ENCODE peak calls at places on chromosomes 13 and 19, in four cellular contexts. One of them, this sample, is unnamed.

GRCh38 chr19:18072335-18072734 is 14.4 kb downstream of the IL12RB1 start:
- DNase-seq in coronary artery: no peak
- DNase-seq in neuronal stem cell: no peak
- DNase-seq in gastrocnemius medialis: no peak
- DNase-seq in this sample: no peak

GRCh38 chr19:5690955-5691204 is 785 bp downstream of the RPL36 start:
- DNase-seq in coronary artery: no peak
- DNase-seq in gastrocnemius medialis: no peak
- DNase-seq in neuronal stem cell: no peak
- DNase-seq in this sample: peak

GRCh38 chr13:44629465-44630183 is 53.5 kb upstream of the TSC22D1 start:
- DNase-seq in gastrocnemius medialis: no peak
- DNase-seq in coronary artery: no peak
- DNase-seq in neuronal stem cell: no peak
- DNase-seq in this sample: no peak

GRCh38 chr19:47781590-47782318 is 3.3 kb downstream of the SELENOW start:
- DNase-seq in neuronal stem cell: no peak
- DNase-seq in coronary artery: no peak
- DNase-seq in gastrocnemius medialis: peak
- DNase-seq in this sample: no peak

GRCh38 chr19:41367848-41368301 is 3.9 kb upstream of the B9D2 start:
- DNase-seq in neuronal stem cell: no peak
- DNase-seq in coronary artery: no peak
- DNase-seq in gastrocnemius medialis: no peak
- DNase-seq in this sample: no peak

GRCh38 chr19:53157601-53158000 is 1.3 kb downstream of the ZNF347 start:
- DNase-seq in gastrocnemius medialis: no peak
- DNase-seq in coronary artery: no peak
- DNase-seq in neuronal stem cell: peak
- DNase-seq in this sample: peak

GRCh38 chr19:3692141-3693029 is 7.9 kb downstream of the PIP5K1C start:
- DNase-seq in coronary artery: no peak
- DNase-seq in neuronal stem cell: no peak
- DNase-seq in gastrocnemius medialis: no peak
- DNase-seq in this sample: no peak

GRCh38 chr13:48093588-48093987 is 1.3 kb downstream of the MED4 start:
- DNase-seq in coronary artery: no peak
- DNase-seq in neuronal stem cell: no peak
- DNase-seq in gastrocnemius medialis: no peak
- DNase-seq in this sample: no peak

GRCh38 chr13:114087430-114087829 is 45.0 kb downstream of the RASA3 start:
- DNase-seq in neuronal stem cell: no peak
- DNase-seq in coronary artery: no peak
- DNase-seq in gastrocnemius medialis: no peak
- DNase-seq in this sample: no peak

GRCh38 chr19:58154287-58154678 is 3.7 kb upstream of the ZNF329 start:
- DNase-seq in coronary artery: peak
- DNase-seq in neuronal stem cell: no peak
- DNase-seq in gastrocnemius medialis: no peak
- DNase-seq in this sample: peak

GRCh38 chr19:3625996-3626472 is 556 bp downstream of the CACTIN start:
- DNase-seq in coronary artery: no peak
- DNase-seq in gastrocnemius medialis: no peak
- DNase-seq in neuronal stem cell: no peak
- DNase-seq in this sample: no peak

GRCh38 chr13:90105881-90106496 is 1241.5 kb upstream of the MIR17HG start:
- DNase-seq in gastrocnemius medialis: no peak
- DNase-seq in neuronal stem cell: no peak
- DNase-seq in coronary artery: no peak
- DNase-seq in this sample: no peak

GRCh38 chr13:101289764-101290163 is 126.5 kb downstream of the NALCN start:
- DNase-seq in neuronal stem cell: peak
- DNase-seq in coronary artery: no peak
- DNase-seq in gastrocnemius medialis: no peak
- DNase-seq in this sample: peak

GRCh38 chr13:40302351-40302750 is 364.1 kb downstream of the FOXO1 start:
- DNase-seq in gastrocnemius medialis: no peak
- DNase-seq in neuronal stem cell: no peak
- DNase-seq in coronary artery: no peak
- DNase-seq in this sample: no peak

GRCh38 chr13:21137696-21138095 is 38.7 kb downstream of the SKA3 start:
- DNase-seq in neuronal stem cell: no peak
- DNase-seq in gastrocnemius medialis: no peak
- DNase-seq in coronary artery: no peak
- DNase-seq in this sample: no peak

GRCh38 chr19:1104452-1105216 is 840 bp downstream of the GPX4 start:
- DNase-seq in neuronal stem cell: peak
- DNase-seq in gastrocnemius medialis: peak
- DNase-seq in coronary artery: peak
- DNase-seq in this sample: peak

GRCh38 chr19:45999653-46000121 is 4.4 kb downstream of the CCDC61 start:
- DNase-seq in neuronal stem cell: no peak
- DNase-seq in coronary artery: no peak
- DNase-seq in gastrocnemius medialis: no peak
- DNase-seq in this sample: no peak

GRCh38 chr13:51520524-51520923 is 63.7 kb upstream of the WDFY2 start:
- DNase-seq in neuronal stem cell: no peak
- DNase-seq in coronary artery: no peak
- DNase-seq in gastrocnemius medialis: no peak
- DNase-seq in this sample: peak

GRCh38 chr19:55146648-55147218 is 2.3 kb downstream of the TNNT1 start:
- DNase-seq in coronary artery: no peak
- DNase-seq in neuronal stem cell: no peak
- DNase-seq in gastrocnemius medialis: peak
- DNase-seq in this sample: no peak

GRCh38 chr19:28556371-28556770 is 656.6 kb downstream of the UQCRFS1 start:
- DNase-seq in coronary artery: no peak
- DNase-seq in gastrocnemius medialis: no peak
- DNase-seq in neuronal stem cell: no peak
- DNase-seq in this sample: no peak

GRCh38 chr13:51760592-51760991 is 43.4 kb downstream of the DHRS12 start:
- DNase-seq in neuronal stem cell: no peak
- DNase-seq in gastrocnemius medialis: peak
- DNase-seq in coronary artery: no peak
- DNase-seq in this sample: peak

GRCh38 chr19:5078179-5078578 is 109.3 kb downstream of the KDM4B start:
- DNase-seq in coronary artery: no peak
- DNase-seq in gastrocnemius medialis: no peak
- DNase-seq in neuronal stem cell: no peak
- DNase-seq in this sample: no peak

GRCh38 chr19:31715249-31715944 is 366.2 kb upstream of the TSHZ3 start:
- DNase-seq in gastrocnemius medialis: peak
- DNase-seq in coronary artery: no peak
- DNase-seq in neuronal stem cell: no peak
- DNase-seq in this sample: no peak

GRCh38 chr19:35750167-35750566 is 1.8 kb downstream of the LIN37 start:
- DNase-seq in neuronal stem cell: no peak
- DNase-seq in gastrocnemius medialis: no peak
- DNase-seq in coronary artery: no peak
- DNase-seq in this sample: no peak

GRCh38 chr19:35746087-35746462 is 624 bp downstream of the PSENEN start:
- DNase-seq in gastrocnemius medialis: no peak
- DNase-seq in neuronal stem cell: no peak
- DNase-seq in coronary artery: no peak
- DNase-seq in this sample: no peak

GRCh38 chr19:35746556-35746955 is 1.1 kb downstream of the PSENEN start:
- DNase-seq in neuronal stem cell: no peak
- DNase-seq in gastrocnemius medialis: no peak
- DNase-seq in coronary artery: no peak
- DNase-seq in this sample: no peak

GRCh38 chr19:35745328-35746086 is at the start of the genes PSENEN and U2AF1L4:
- DNase-seq in gastrocnemius medialis: peak
- DNase-seq in coronary artery: peak
- DNase-seq in neuronal stem cell: peak
- DNase-seq in this sample: peak

DNA sequence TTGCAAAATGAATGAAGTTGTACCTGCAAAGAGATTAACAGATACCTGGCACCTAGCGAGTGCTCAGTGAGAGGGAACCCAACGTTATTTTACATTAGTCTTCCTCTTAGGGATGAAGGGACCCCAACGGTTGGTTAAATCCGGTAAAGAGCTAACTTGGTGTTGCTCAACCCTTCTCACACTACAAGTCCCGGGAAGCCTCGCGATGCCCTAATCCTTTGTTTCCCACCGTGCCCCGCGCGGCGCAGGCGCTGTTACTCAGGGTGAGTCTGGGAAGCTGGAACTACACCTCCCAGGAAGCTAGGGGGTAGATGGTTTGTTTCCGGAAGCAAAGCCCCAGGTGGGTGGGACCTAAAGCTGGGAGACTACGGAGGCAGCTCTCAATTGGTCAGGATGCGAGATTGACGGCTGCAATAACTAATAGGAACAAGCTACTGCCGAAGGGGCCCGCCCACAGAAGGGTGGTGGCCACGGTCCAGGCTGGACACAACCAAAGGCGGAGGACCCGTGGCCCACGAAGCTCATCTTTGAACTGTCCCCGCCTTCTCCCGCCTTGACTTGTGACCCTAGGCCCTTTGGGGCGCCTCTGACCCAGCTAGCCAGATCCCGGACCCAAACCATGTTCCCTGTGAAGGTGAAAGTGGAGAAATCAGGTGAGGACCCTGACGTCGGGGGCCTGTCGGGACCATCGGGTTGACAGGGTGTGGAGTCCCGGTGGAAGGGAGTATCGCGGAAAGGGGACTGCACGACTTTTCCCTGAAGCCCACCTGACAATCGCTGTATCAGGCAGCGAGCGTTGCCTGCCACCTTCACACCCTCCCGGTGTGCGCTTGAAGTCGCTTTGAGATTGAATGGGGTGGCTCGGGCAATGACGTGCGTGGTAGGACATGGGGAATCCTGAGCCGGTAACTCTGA is at the start of gene LIN37:
- DNase-seq in gastrocnemius medialis: peak
- DNase-seq in coronary artery: peak
- DNase-seq in neuronal stem cell: peak
- DNase-seq in this sample: peak
- H3K27ac ChIP-seq in gastrocnemius medialis: peak
- H3K27ac ChIP-seq in coronary artery: peak
- H3K27ac ChIP-seq in neuronal stem cell: no peak
- H3K27ac ChIP-seq in this sample: peak

GRCh38 chr19:33251076-33251475 is 25.4 kb upstream of the SLC7A10 start:
- DNase-seq in neuronal stem cell: no peak
- DNase-seq in coronary artery: no peak
- DNase-seq in gastrocnemius medialis: no peak
- DNase-seq in this sample: no peak
- H3K27ac ChIP-seq in neuronal stem cell: no peak
- H3K27ac ChIP-seq in coronary artery: no peak
- H3K27ac ChIP-seq in gastrocnemius medialis: no peak
- H3K27ac ChIP-seq in this sample: no peak

GRCh38 chr13:110640591-110641029 is 25.3 kb downstream of the NAXD start:
- DNase-seq in gastrocnemius medialis: peak
- DNase-seq in neuronal stem cell: no peak
- DNase-seq in coronary artery: no peak
- DNase-seq in this sample: no peak
- H3K27ac ChIP-seq in gastrocnemius medialis: peak
- H3K27ac ChIP-seq in neuronal stem cell: no peak
- H3K27ac ChIP-seq in coronary artery: no peak
- H3K27ac ChIP-seq in this sample: no peak

GRCh38 chr19:2255112-2255845 is 938 bp downstream of the JSRP1 start:
- DNase-seq in coronary artery: no peak
- DNase-seq in gastrocnemius medialis: peak
- DNase-seq in neuronal stem cell: no peak
- DNase-seq in this sample: no peak
- H3K27ac ChIP-seq in coronary artery: no peak
- H3K27ac ChIP-seq in gastrocnemius medialis: peak
- H3K27ac ChIP-seq in neuronal stem cell: no peak
- H3K27ac ChIP-seq in this sample: no peak